ENCODE peak calls at places on chromosome 16, in seven cellular contexts. I, H, O, S, N, B and Y are unnamed samples.

GRCh38 chr16:73023752-73024570 is 24.0 kb downstream of the ZFHX3 start:
- DNase-seq in I (no peak), H (no peak), S (peak), B (no peak), O (peak), N (no peak), Y (no peak)

GRCh38 chr16:89986600-89986999 is 32.7 kb downstream of the DBNDD1 start:
- DNase-seq in S (no peak), I (no peak), N (no peak), B (no peak), O (no peak), H (no peak), Y (no peak)

GRCh38 chr16:87713469-87714229 is 52.1 kb downstream of the KLHDC4 start:
- DNase-seq in B (no peak), H (no peak), S (no peak), O (no peak), N (no peak), I (no peak), Y (no peak)

GRCh38 chr16:86810062-86810461 is 231.7 kb downstream of the FOXL1 start:
- DNase-seq in N (no peak), S (no peak), O (no peak), B (no peak), I (no peak), H (no peak), Y (no peak)

GRCh38 chr16:24378999-24379398 is 122.9 kb downstream of the CACNG3 start:
- DNase-seq in N (no peak), S (no peak), O (no peak), H (no peak), I (no peak), B (no peak), Y (no peak)

GRCh38 chr16:11666108-11667055 is 1.9 kb upstream of the SNN start:
- DNase-seq in I (no peak), H (no peak), O (no peak), S (no peak), N (no peak), B (no peak), Y (no peak)

GRCh38 chr16:89007371-89008249 is 30.6 kb upstream of the CBFA2T3 start:
- DNase-seq in H (no peak), B (no peak), O (no peak), I (no peak), S (peak), N (no peak), Y (no peak)

GRCh38 chr16:11160676-11161115 is 95.3 kb downstream of the SOCS1 start:
- DNase-seq in H (no peak), I (no peak), S (no peak), N (no peak), O (no peak), B (no peak), Y (no peak)

GRCh38 chr16:1613728-1614225 is 1.6 kb downstream of the CRAMP1 start:
- DNase-seq in H (no peak), B (no peak), S (no peak), N (no peak), I (no peak), O (no peak), Y (no peak)